ENCODE peak calls at places on chromosomes 6 and 20, in nine cellular contexts. One of them, this sample, is unnamed.

GRCh38 chr6:2037230-2037926 is 208.0 kb downstream of the GMDS start:
- DNase-seq in cardiac muscle cell: peak
- DNase-seq in SW480: no peak
- DNase-seq in fibroblast of the aortic adventitia: peak
- DNase-seq in activated T-helper 1 cell treated with anti-CD3 and anti-CD28 coated beads, Interleukin-2, amount 50 U/mL, for 16 hours: no peak
- DNase-seq in AG09309: no peak
- DNase-seq in GM12865: no peak
- DNase-seq in Kasumi-1: no peak
- DNase-seq in esophagus muscularis mucosa: no peak
- DNase-seq in this sample: no peak

GRCh38 chr6:27019651-27020552 is 227.6 kb upstream of the PRSS16 start:
- DNase-seq in cardiac muscle cell: peak
- DNase-seq in SW480: peak
- DNase-seq in fibroblast of the aortic adventitia: peak
- DNase-seq in activated T-helper 1 cell treated with anti-CD3 and anti-CD28 coated beads, Interleukin-2, amount 50 U/mL, for 16 hours: peak
- DNase-seq in AG09309: peak
- DNase-seq in GM12865: peak
- DNase-seq in Kasumi-1: no peak
- DNase-seq in esophagus muscularis mucosa: peak
- DNase-seq in this sample: peak

GRCh38 chr6:43738877-43739641 is 31.0 kb upstream of the VEGFA start:
- DNase-seq in cardiac muscle cell: no peak
- DNase-seq in SW480: no peak
- DNase-seq in fibroblast of the aortic adventitia: no peak
- DNase-seq in activated T-helper 1 cell treated with anti-CD3 and anti-CD28 coated beads, Interleukin-2, amount 50 U/mL, for 16 hours: no peak
- DNase-seq in AG09309: no peak
- DNase-seq in GM12865: no peak
- DNase-seq in Kasumi-1: no peak
- DNase-seq in esophagus muscularis mucosa: no peak
- DNase-seq in this sample: no peak

GRCh38 chr20:7161690-7162089 is 394.2 kb downstream of the BMP2 start:
- DNase-seq in cardiac muscle cell: peak
- DNase-seq in SW480: peak
- DNase-seq in fibroblast of the aortic adventitia: peak
- DNase-seq in activated T-helper 1 cell treated with anti-CD3 and anti-CD28 coated beads, Interleukin-2, amount 50 U/mL, for 16 hours: no peak
- DNase-seq in AG09309: no peak
- DNase-seq in GM12865: no peak
- DNase-seq in Kasumi-1: peak
- DNase-seq in esophagus muscularis mucosa: no peak
- DNase-seq in this sample: no peak

GRCh38 chr6:73339340-73339739 is 14.7 kb downstream of the DPPA5 start:
- DNase-seq in cardiac muscle cell: no peak
- DNase-seq in SW480: peak
- DNase-seq in fibroblast of the aortic adventitia: no peak
- DNase-seq in activated T-helper 1 cell treated with anti-CD3 and anti-CD28 coated beads, Interleukin-2, amount 50 U/mL, for 16 hours: no peak
- DNase-seq in AG09309: no peak
- DNase-seq in GM12865: no peak
- DNase-seq in Kasumi-1: no peak
- DNase-seq in esophagus muscularis mucosa: no peak
- DNase-seq in this sample: no peak

GRCh38 chr6:83509416-83509815 is 2.9 kb upstream of the PRSS35 start:
- DNase-seq in cardiac muscle cell: no peak
- DNase-seq in SW480: no peak
- DNase-seq in fibroblast of the aortic adventitia: peak
- DNase-seq in activated T-helper 1 cell treated with anti-CD3 and anti-CD28 coated beads, Interleukin-2, amount 50 U/mL, for 16 hours: no peak
- DNase-seq in AG09309: no peak
- DNase-seq in GM12865: no peak
- DNase-seq in Kasumi-1: no peak
- DNase-seq in esophagus muscularis mucosa: no peak
- DNase-seq in this sample: no peak

GRCh38 chr20:31570021-31570463 is 35.0 kb upstream of the ID1 start:
- DNase-seq in cardiac muscle cell: no peak
- DNase-seq in SW480: no peak
- DNase-seq in fibroblast of the aortic adventitia: no peak
- DNase-seq in activated T-helper 1 cell treated with anti-CD3 and anti-CD28 coated beads, Interleukin-2, amount 50 U/mL, for 16 hours: no peak
- DNase-seq in AG09309: no peak
- DNase-seq in GM12865: no peak
- DNase-seq in Kasumi-1: no peak
- DNase-seq in esophagus muscularis mucosa: no peak
- DNase-seq in this sample: no peak

GRCh38 chr6:105324386-105325000 is 78.4 kb downstream of the PREP start:
- DNase-seq in cardiac muscle cell: no peak
- DNase-seq in SW480: no peak
- DNase-seq in fibroblast of the aortic adventitia: no peak
- DNase-seq in activated T-helper 1 cell treated with anti-CD3 and anti-CD28 coated beads, Interleukin-2, amount 50 U/mL, for 16 hours: no peak
- DNase-seq in AG09309: no peak
- DNase-seq in GM12865: no peak
- DNase-seq in Kasumi-1: no peak
- DNase-seq in esophagus muscularis mucosa: no peak
- DNase-seq in this sample: no peak

GRCh38 chr6:150320450-150320849 is 48.4 kb upstream of the IYD start:
- DNase-seq in cardiac muscle cell: peak
- DNase-seq in SW480: no peak
- DNase-seq in fibroblast of the aortic adventitia: peak
- DNase-seq in activated T-helper 1 cell treated with anti-CD3 and anti-CD28 coated beads, Interleukin-2, amount 50 U/mL, for 16 hours: no peak
- DNase-seq in AG09309: no peak
- DNase-seq in GM12865: no peak
- DNase-seq in Kasumi-1: no peak
- DNase-seq in esophagus muscularis mucosa: no peak
- DNase-seq in this sample: no peak

GRCh38 chr20:49028684-49029083 is 17.4 kb upstream of the CSE1L start:
- DNase-seq in cardiac muscle cell: peak
- DNase-seq in SW480: peak
- DNase-seq in fibroblast of the aortic adventitia: peak
- DNase-seq in activated T-helper 1 cell treated with anti-CD3 and anti-CD28 coated beads, Interleukin-2, amount 50 U/mL, for 16 hours: no peak
- DNase-seq in AG09309: peak
- DNase-seq in GM12865: no peak
- DNase-seq in Kasumi-1: peak
- DNase-seq in esophagus muscularis mucosa: no peak
- DNase-seq in this sample: no peak

GRCh38 chr6:33665957-33666356 is 44.8 kb downstream of the ITPR3 start:
- DNase-seq in cardiac muscle cell: no peak
- DNase-seq in SW480: no peak
- DNase-seq in fibroblast of the aortic adventitia: no peak
- DNase-seq in activated T-helper 1 cell treated with anti-CD3 and anti-CD28 coated beads, Interleukin-2, amount 50 U/mL, for 16 hours: no peak
- DNase-seq in AG09309: no peak
- DNase-seq in GM12865: no peak
- DNase-seq in Kasumi-1: no peak
- DNase-seq in esophagus muscularis mucosa: no peak
- DNase-seq in this sample: no peak

GRCh38 chr20:2093200-2093781 is 8.3 kb upstream of the STK35 start:
- DNase-seq in cardiac muscle cell: peak
- DNase-seq in SW480: peak
- DNase-seq in fibroblast of the aortic adventitia: no peak
- DNase-seq in activated T-helper 1 cell treated with anti-CD3 and anti-CD28 coated beads, Interleukin-2, amount 50 U/mL, for 16 hours: no peak
- DNase-seq in AG09309: no peak
- DNase-seq in GM12865: peak
- DNase-seq in Kasumi-1: peak
- DNase-seq in esophagus muscularis mucosa: no peak
- DNase-seq in this sample: no peak

GRCh38 chr6:33440649-33441309 is 13.6 kb upstream of the ZBTB9 start:
- DNase-seq in cardiac muscle cell: no peak
- DNase-seq in SW480: no peak
- DNase-seq in fibroblast of the aortic adventitia: no peak
- DNase-seq in activated T-helper 1 cell treated with anti-CD3 and anti-CD28 coated beads, Interleukin-2, amount 50 U/mL, for 16 hours: no peak
- DNase-seq in AG09309: no peak
- DNase-seq in GM12865: no peak
- DNase-seq in Kasumi-1: no peak
- DNase-seq in esophagus muscularis mucosa: no peak
- DNase-seq in this sample: no peak

GRCh38 chr6:43262000-43262779 is 18.9 kb downstream of the TTBK1 start:
- DNase-seq in cardiac muscle cell: no peak
- DNase-seq in SW480: no peak
- DNase-seq in fibroblast of the aortic adventitia: no peak
- DNase-seq in activated T-helper 1 cell treated with anti-CD3 and anti-CD28 coated beads, Interleukin-2, amount 50 U/mL, for 16 hours: no peak
- DNase-seq in AG09309: no peak
- DNase-seq in GM12865: no peak
- DNase-seq in Kasumi-1: no peak
- DNase-seq in esophagus muscularis mucosa: no peak
- DNase-seq in this sample: no peak

GRCh38 chr6:139990865-139991264 is 616.4 kb upstream of the CITED2 start:
- DNase-seq in cardiac muscle cell: peak
- DNase-seq in SW480: no peak
- DNase-seq in fibroblast of the aortic adventitia: peak
- DNase-seq in activated T-helper 1 cell treated with anti-CD3 and anti-CD28 coated beads, Interleukin-2, amount 50 U/mL, for 16 hours: no peak
- DNase-seq in AG09309: no peak
- DNase-seq in GM12865: no peak
- DNase-seq in Kasumi-1: no peak
- DNase-seq in esophagus muscularis mucosa: no peak
- DNase-seq in this sample: no peak